ENCODE peak calls at places on chromosomes 5 and 9, in five cellular contexts. One of them, this sample, is unnamed.

GRCh38 chr9:76610009-76610352 is 151.0 kb downstream of the GCNT1 start:
- DNase-seq in CD8-positive, alpha-beta memory T cell: no peak
- DNase-seq in GM13977: no peak
- DNase-seq in head of caudate nucleus: no peak
- DNase-seq in NCI-H774: no peak
- DNase-seq in this sample: peak

GRCh38 chr5:98775962-98776687 is 2.7 kb downstream of the RGMB start:
- DNase-seq in CD8-positive, alpha-beta memory T cell: no peak
- DNase-seq in GM13977: no peak
- DNase-seq in head of caudate nucleus: no peak
- DNase-seq in NCI-H774: no peak
- DNase-seq in this sample: peak

GRCh38 chr5:145473032-145473642 is 362.0 kb downstream of the PRELID2 start:
- DNase-seq in CD8-positive, alpha-beta memory T cell: no peak
- DNase-seq in GM13977: no peak
- DNase-seq in head of caudate nucleus: no peak
- DNase-seq in NCI-H774: no peak
- DNase-seq in this sample: no peak

GRCh38 chr5:180069589-180070247 is 1.8 kb downstream of the RNF130 start:
- DNase-seq in CD8-positive, alpha-beta memory T cell: no peak
- DNase-seq in GM13977: no peak
- DNase-seq in head of caudate nucleus: peak
- DNase-seq in NCI-H774: no peak
- DNase-seq in this sample: no peak

GRCh38 chr5:151931260-151931659 is 6.6 kb upstream of the GLRA1 start:
- DNase-seq in CD8-positive, alpha-beta memory T cell: no peak
- DNase-seq in GM13977: no peak
- DNase-seq in head of caudate nucleus: no peak
- DNase-seq in NCI-H774: no peak
- DNase-seq in this sample: no peak

GRCh38 chr5:135443329-135443960 is 3.7 kb downstream of the DCANP1 start:
- DNase-seq in CD8-positive, alpha-beta memory T cell: no peak
- DNase-seq in GM13977: no peak
- DNase-seq in head of caudate nucleus: no peak
- DNase-seq in NCI-H774: no peak
- DNase-seq in this sample: no peak

GRCh38 chr5:178483620-178484019 is 106.6 kb downstream of the COL23A1 start:
- DNase-seq in CD8-positive, alpha-beta memory T cell: peak
- DNase-seq in GM13977: no peak
- DNase-seq in head of caudate nucleus: no peak
- DNase-seq in NCI-H774: no peak
- DNase-seq in this sample: no peak

GRCh38 chr5:173283318-173284288 is 44.6 kb downstream of the STC2 start:
- DNase-seq in CD8-positive, alpha-beta memory T cell: peak
- DNase-seq in GM13977: peak
- DNase-seq in head of caudate nucleus: peak
- DNase-seq in NCI-H774: no peak
- DNase-seq in this sample: no peak

GRCh38 chr5:110086658-110087388 is 397.1 kb downstream of the MAN2A1 start:
- DNase-seq in CD8-positive, alpha-beta memory T cell: no peak
- DNase-seq in GM13977: no peak
- DNase-seq in head of caudate nucleus: no peak
- DNase-seq in NCI-H774: no peak
- DNase-seq in this sample: peak

GRCh38 chr5:16980983-16981382 is 44.9 kb upstream of the MYO10 start:
- DNase-seq in CD8-positive, alpha-beta memory T cell: no peak
- DNase-seq in GM13977: no peak
- DNase-seq in head of caudate nucleus: no peak
- DNase-seq in NCI-H774: no peak
- DNase-seq in this sample: no peak

GRCh38 chr9:35811364-35812024 is 568 bp downstream of the SPAG8 start:
- DNase-seq in CD8-positive, alpha-beta memory T cell: no peak
- DNase-seq in GM13977: no peak
- DNase-seq in head of caudate nucleus: peak
- DNase-seq in NCI-H774: no peak
- DNase-seq in this sample: no peak

GRCh38 chr5:7629559-7629958 is 221.4 kb downstream of the CFAP90 start:
- DNase-seq in CD8-positive, alpha-beta memory T cell: no peak
- DNase-seq in GM13977: no peak
- DNase-seq in head of caudate nucleus: no peak
- DNase-seq in NCI-H774: peak
- DNase-seq in this sample: no peak

GRCh38 chr5:132365213-132365612 is 4.3 kb upstream of the SLC22A5 start:
- DNase-seq in CD8-positive, alpha-beta memory T cell: no peak
- DNase-seq in GM13977: no peak
- DNase-seq in head of caudate nucleus: no peak
- DNase-seq in NCI-H774: no peak
- DNase-seq in this sample: no peak

GRCh38 chr5:72137826-72138409 is 30.6 kb downstream of the MAP1B start:
- DNase-seq in CD8-positive, alpha-beta memory T cell: peak
- DNase-seq in GM13977: peak
- DNase-seq in head of caudate nucleus: no peak
- DNase-seq in NCI-H774: no peak
- DNase-seq in this sample: no peak

GRCh38 chr5:109692011-109692410 is 2.3 kb downstream of the MAN2A1 start:
- DNase-seq in CD8-positive, alpha-beta memory T cell: no peak
- DNase-seq in GM13977: peak
- DNase-seq in head of caudate nucleus: no peak
- DNase-seq in NCI-H774: no peak
- DNase-seq in this sample: no peak

GRCh38 chr5:73654861-73655318 is 28.9 kb downstream of the ARHGEF28 start:
- DNase-seq in CD8-positive, alpha-beta memory T cell: no peak
- DNase-seq in GM13977: no peak
- DNase-seq in head of caudate nucleus: no peak
- DNase-seq in NCI-H774: no peak
- DNase-seq in this sample: no peak

GRCh38 chr9:3181049-3181953 is 337.4 kb upstream of the PUM3 start:
- DNase-seq in CD8-positive, alpha-beta memory T cell: no peak
- DNase-seq in GM13977: peak
- DNase-seq in head of caudate nucleus: peak
- DNase-seq in NCI-H774: peak
- DNase-seq in this sample: no peak

GRCh38 chr5:108588323-108588722 is 159.4 kb upstream of the FER start:
- DNase-seq in CD8-positive, alpha-beta memory T cell: no peak
- DNase-seq in GM13977: no peak
- DNase-seq in head of caudate nucleus: no peak
- DNase-seq in NCI-H774: no peak
- DNase-seq in this sample: no peak

GRCh38 chr5:150616024-150616470 is 24.4 kb upstream of the SYNPO start:
- DNase-seq in CD8-positive, alpha-beta memory T cell: no peak
- DNase-seq in GM13977: no peak
- DNase-seq in head of caudate nucleus: no peak
- DNase-seq in NCI-H774: no peak
- DNase-seq in this sample: no peak

GRCh38 chr5:76145945-76146344 is 62.8 kb downstream of the SV2C start:
- DNase-seq in CD8-positive, alpha-beta memory T cell: no peak
- DNase-seq in GM13977: peak
- DNase-seq in head of caudate nucleus: no peak
- DNase-seq in NCI-H774: no peak
- DNase-seq in this sample: no peak

GRCh38 chr5:42772265-42772993 is 15.8 kb downstream of the CCDC152 start:
- DNase-seq in CD8-positive, alpha-beta memory T cell: no peak
- DNase-seq in GM13977: no peak
- DNase-seq in head of caudate nucleus: no peak
- DNase-seq in NCI-H774: no peak
- DNase-seq in this sample: peak

GRCh38 chr9:20903214-20903613 is 128.2 kb downstream of the HACD4 start:
- DNase-seq in CD8-positive, alpha-beta memory T cell: no peak
- DNase-seq in GM13977: no peak
- DNase-seq in head of caudate nucleus: no peak
- DNase-seq in NCI-H774: no peak
- DNase-seq in this sample: no peak

GRCh38 chr5:117590944-117591343 is 1016.3 kb upstream of the SEMA6A start:
- DNase-seq in CD8-positive, alpha-beta memory T cell: no peak
- DNase-seq in GM13977: peak
- DNase-seq in head of caudate nucleus: no peak
- DNase-seq in NCI-H774: peak
- DNase-seq in this sample: no peak

GRCh38 chr5:122605236-122605635 is 169.6 kb upstream of the SNX2 start:
- DNase-seq in CD8-positive, alpha-beta memory T cell: no peak
- DNase-seq in GM13977: no peak
- DNase-seq in head of caudate nucleus: no peak
- DNase-seq in NCI-H774: no peak
- DNase-seq in this sample: no peak

GRCh38 chr5:10307206-10308148 is at the start of gene CMBL:
- DNase-seq in CD8-positive, alpha-beta memory T cell: peak
- DNase-seq in GM13977: peak
- DNase-seq in head of caudate nucleus: peak
- DNase-seq in NCI-H774: peak
- DNase-seq in this sample: no peak

GRCh38 chr9:38422555-38423245 is 1.6 kb downstream of the IGFBPL1 start:
- DNase-seq in CD8-positive, alpha-beta memory T cell: no peak
- DNase-seq in GM13977: no peak
- DNase-seq in head of caudate nucleus: no peak
- DNase-seq in NCI-H774: no peak
- DNase-seq in this sample: no peak

GRCh38 chr9:137294684-137295312 is 7.3 kb downstream of the NRARP start:
- DNase-seq in CD8-positive, alpha-beta memory T cell: no peak
- DNase-seq in GM13977: peak
- DNase-seq in head of caudate nucleus: no peak
- DNase-seq in NCI-H774: no peak
- DNase-seq in this sample: no peak

GRCh38 chr5:124746252-124746915 is at the start of gene ZNF608:
- DNase-seq in CD8-positive, alpha-beta memory T cell: no peak
- DNase-seq in GM13977: no peak
- DNase-seq in head of caudate nucleus: no peak
- DNase-seq in NCI-H774: peak
- DNase-seq in this sample: no peak

GRCh38 chr9:14351206-14351605 is 37.3 kb upstream of the NFIB start:
- DNase-seq in CD8-positive, alpha-beta memory T cell: no peak
- DNase-seq in GM13977: no peak
- DNase-seq in head of caudate nucleus: no peak
- DNase-seq in NCI-H774: no peak
- DNase-seq in this sample: no peak

GRCh38 chr5:107546685-107547084 is 124.1 kb downstream of the EFNA5 start:
- DNase-seq in CD8-positive, alpha-beta memory T cell: no peak
- DNase-seq in GM13977: no peak
- DNase-seq in head of caudate nucleus: no peak
- DNase-seq in NCI-H774: no peak
- DNase-seq in this sample: no peak

GRCh38 chr5:126104951-126105350 is 318.3 kb upstream of the GRAMD2B start:
- DNase-seq in CD8-positive, alpha-beta memory T cell: no peak
- DNase-seq in GM13977: no peak
- DNase-seq in head of caudate nucleus: no peak
- DNase-seq in NCI-H774: no peak
- DNase-seq in this sample: no peak

GRCh38 chr5:92102313-92102712 is 719.2 kb upstream of the ARRDC3 start:
- DNase-seq in CD8-positive, alpha-beta memory T cell: no peak
- DNase-seq in GM13977: no peak
- DNase-seq in head of caudate nucleus: no peak
- DNase-seq in NCI-H774: no peak
- DNase-seq in this sample: no peak

GRCh38 chr9:96383165-96383939 is at the start of gene SLC35D2:
- DNase-seq in CD8-positive, alpha-beta memory T cell: peak
- DNase-seq in GM13977: peak
- DNase-seq in head of caudate nucleus: peak
- DNase-seq in NCI-H774: peak
- DNase-seq in this sample: no peak

GRCh38 chr5:141746395-141746794 is 64.4 kb upstream of the ARAP3 start:
- DNase-seq in CD8-positive, alpha-beta memory T cell: no peak
- DNase-seq in GM13977: no peak
- DNase-seq in head of caudate nucleus: no peak
- DNase-seq in NCI-H774: no peak
- DNase-seq in this sample: no peak

GRCh38 chr9:92986175-92987110 is 39.1 kb downstream of the FGD3 start:
- DNase-seq in CD8-positive, alpha-beta memory T cell: peak
- DNase-seq in GM13977: no peak
- DNase-seq in head of caudate nucleus: no peak
- DNase-seq in NCI-H774: no peak
- DNase-seq in this sample: no peak

This sample was measured in stromal cell of bone marrow.